ENCODE peak calls at places on chromosomes 2 and 18, in eight cellular contexts. One of them, this sample, is unnamed.

GRCh38 chr2:7639476-7639875 is 722.3 kb downstream of the RNF144A start:
- DNase-seq in neural progenitor cell: no peak
- DNase-seq in cardiac muscle cell: no peak
- DNase-seq in heart right ventricle: no peak
- DNase-seq in astrocyte: no peak
- DNase-seq in adrenal gland: no peak
- DNase-seq in A673: no peak
- DNase-seq in pancreas: no peak
- DNase-seq in this sample: no peak

GRCh38 chr18:56161604-56162003 is 476.8 kb downstream of the TXNL1 start:
- DNase-seq in astrocyte: no peak
- DNase-seq in A673: no peak
- DNase-seq in cardiac muscle cell: no peak
- DNase-seq in neural progenitor cell: no peak
- DNase-seq in adrenal gland: no peak
- DNase-seq in pancreas: no peak
- DNase-seq in heart right ventricle: no peak
- DNase-seq in this sample: no peak

GRCh38 chr2:240131941-240132650 is 4.0 kb downstream of the COPS9 start:
- DNase-seq in adrenal gland: peak; percentile 9
- DNase-seq in heart right ventricle: no peak
- DNase-seq in astrocyte: no peak
- DNase-seq in pancreas: peak; percentile 39
- DNase-seq in A673: no peak
- DNase-seq in cardiac muscle cell: no peak
- DNase-seq in neural progenitor cell: peak; percentile 33
- DNase-seq in this sample: no peak

GRCh38 chr18:48045744-48046143 is 115.3 kb upstream of the SMAD2 start:
- DNase-seq in heart right ventricle: no peak
- DNase-seq in cardiac muscle cell: no peak
- DNase-seq in neural progenitor cell: no peak
- DNase-seq in astrocyte: no peak
- DNase-seq in adrenal gland: no peak
- DNase-seq in A673: no peak
- DNase-seq in pancreas: peak; percentile 15
- DNase-seq in this sample: no peak

GRCh38 chr2:160315337-160315736 is 115.3 kb upstream of the ITGB6 start:
- DNase-seq in astrocyte: peak; percentile 48
- DNase-seq in heart right ventricle: no peak
- DNase-seq in cardiac muscle cell: no peak
- DNase-seq in neural progenitor cell: no peak
- DNase-seq in A673: no peak
- DNase-seq in pancreas: no peak
- DNase-seq in adrenal gland: no peak
- DNase-seq in this sample: no peak

GRCh38 chr18:50986360-50987087 is 18.7 kb downstream of the ELAC1 start:
- DNase-seq in adrenal gland: no peak
- DNase-seq in A673: no peak
- DNase-seq in heart right ventricle: no peak
- DNase-seq in neural progenitor cell: no peak
- DNase-seq in astrocyte: peak; percentile 63
- DNase-seq in pancreas: no peak
- DNase-seq in cardiac muscle cell: no peak
- DNase-seq in this sample: no peak

GRCh38 chr2:207616185-207616584 is 9.0 kb downstream of the METTL21A start:
- DNase-seq in neural progenitor cell: no peak
- DNase-seq in A673: no peak
- DNase-seq in heart right ventricle: no peak
- DNase-seq in adrenal gland: no peak
- DNase-seq in pancreas: no peak
- DNase-seq in cardiac muscle cell: no peak
- DNase-seq in astrocyte: peak; percentile 53
- DNase-seq in this sample: no peak

GRCh38 chr2:236997086-236997485 is 88.6 kb upstream of the COPS8 start:
- DNase-seq in neural progenitor cell: no peak
- DNase-seq in A673: no peak
- DNase-seq in adrenal gland: no peak
- DNase-seq in cardiac muscle cell: peak; percentile 40
- DNase-seq in astrocyte: peak; percentile 57
- DNase-seq in heart right ventricle: no peak
- DNase-seq in pancreas: no peak
- DNase-seq in this sample: no peak

GRCh38 chr2:240728827-240729226 is 37.2 kb downstream of the AQP12A start:
- DNase-seq in cardiac muscle cell: no peak
- DNase-seq in neural progenitor cell: no peak
- DNase-seq in A673: no peak
- DNase-seq in astrocyte: no peak
- DNase-seq in pancreas: no peak
- DNase-seq in adrenal gland: no peak
- DNase-seq in heart right ventricle: no peak
- DNase-seq in this sample: no peak

GRCh38 chr2:100984892-100985307 is 17.2 kb upstream of the RPL31 start:
- DNase-seq in astrocyte: peak; percentile 36
- DNase-seq in adrenal gland: peak; percentile 75
- DNase-seq in neural progenitor cell: peak; percentile 85
- DNase-seq in cardiac muscle cell: peak; percentile 83
- DNase-seq in A673: peak; percentile 79
- DNase-seq in pancreas: peak; percentile 90
- DNase-seq in heart right ventricle: peak; percentile 79
- DNase-seq in this sample: no peak

GRCh38 chr2:8416836-8417832 is 264.7 kb upstream of the ID2 start:
- DNase-seq in neural progenitor cell: no peak
- DNase-seq in adrenal gland: no peak
- DNase-seq in pancreas: no peak
- DNase-seq in astrocyte: no peak
- DNase-seq in heart right ventricle: no peak
- DNase-seq in cardiac muscle cell: no peak
- DNase-seq in A673: no peak
- DNase-seq in this sample: no peak

DNA sequence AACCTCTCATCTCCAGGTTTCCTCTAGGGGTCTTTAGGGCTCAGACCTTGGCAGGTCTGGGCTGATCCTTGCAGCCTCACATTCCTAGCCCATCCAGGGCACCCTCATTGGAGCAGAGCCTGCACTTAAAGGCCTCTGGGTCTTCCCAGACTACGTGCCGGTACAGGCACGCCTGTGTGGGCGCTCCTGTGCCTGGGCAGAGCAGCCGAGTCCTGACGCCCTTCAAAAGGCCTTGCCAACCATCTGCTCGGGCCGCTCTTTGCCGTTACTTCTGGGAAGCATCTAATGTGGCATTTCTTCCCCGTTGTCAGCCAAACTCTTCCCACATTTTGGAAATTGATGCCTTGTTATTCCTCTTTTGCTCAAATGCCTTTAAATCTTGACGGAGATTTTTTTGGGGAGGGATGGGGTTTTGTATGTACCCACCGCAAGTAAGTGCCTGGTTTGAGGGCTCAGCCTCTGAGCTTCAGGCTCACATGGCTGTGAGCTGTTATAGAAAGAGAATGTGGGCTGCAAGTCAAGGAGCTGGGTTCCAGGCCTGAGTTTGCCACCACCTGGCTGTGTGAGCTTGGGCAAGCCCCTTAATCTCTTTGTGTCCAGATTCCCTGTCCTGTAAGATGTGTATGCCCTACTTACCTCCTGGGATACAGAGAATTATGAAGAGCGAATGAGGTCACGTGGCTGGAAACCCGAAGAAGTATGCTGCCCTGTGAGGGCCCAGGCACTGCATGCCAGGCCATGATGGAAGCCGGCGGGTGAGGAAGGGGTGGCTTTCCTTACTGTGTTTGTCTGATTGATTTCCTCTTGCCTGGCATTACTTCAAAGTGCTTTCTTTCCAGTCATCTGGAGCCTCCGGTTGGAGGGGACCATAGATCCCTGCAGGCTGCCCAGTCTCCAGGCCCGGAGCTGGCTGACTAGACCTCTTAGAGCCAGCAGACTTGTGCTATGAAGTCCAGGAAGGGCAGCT is 20.6 kb downstream of the EHD3 start:
- DNase-seq in adrenal gland: no peak
- DNase-seq in A673: no peak
- DNase-seq in heart right ventricle: no peak
- DNase-seq in astrocyte: no peak
- DNase-seq in cardiac muscle cell: no peak
- DNase-seq in pancreas: no peak
- DNase-seq in neural progenitor cell: no peak
- DNase-seq in this sample: no peak
- H3K4me3 ChIP-seq in adrenal gland: no peak overlapping the region
- H3K4me3 ChIP-seq in A673: no peak overlapping the region
- H3K4me3 ChIP-seq in heart right ventricle: no peak overlapping the region
- H3K4me3 ChIP-seq in astrocyte: no peak overlapping the region
- H3K4me3 ChIP-seq in cardiac muscle cell: no peak overlapping the region
- H3K4me3 ChIP-seq in pancreas: no peak overlapping the region
- H3K4me3 ChIP-seq in neural progenitor cell: no peak overlapping the region
- H3K4me3 ChIP-seq in this sample: no peak overlapping the region

GRCh38 chr2:2101924-2102323 is 229.2 kb downstream of the MYT1L start:
- DNase-seq in neural progenitor cell: peak; percentile 42
- DNase-seq in A673: peak; percentile 56
- DNase-seq in pancreas: no peak
- DNase-seq in heart right ventricle: no peak
- DNase-seq in astrocyte: no peak
- DNase-seq in cardiac muscle cell: no peak
- DNase-seq in adrenal gland: no peak
- DNase-seq in this sample: no peak
- TF ChIP-seq CTCF in neural progenitor cell: peak; percentile 60
- TF ChIP-seq CTCF in A673: peak; percentile 59
- TF ChIP-seq CTCF in pancreas: no peak
- TF ChIP-seq CTCF in heart right ventricle: no peak
- TF ChIP-seq CTCF in astrocyte: peak; percentile 39
- TF ChIP-seq CTCF in cardiac muscle cell: no peak
- TF ChIP-seq CTCF in adrenal gland: peak; percentile 18
- TF ChIP-seq CTCF in this sample: no peak

GRCh38 chr2:64325852-64326577 is 127.9 kb upstream of the LGALSL start:
- DNase-seq in heart right ventricle: no peak
- DNase-seq in cardiac muscle cell: no peak
- DNase-seq in astrocyte: no peak
- DNase-seq in A673: no peak
- DNase-seq in neural progenitor cell: no peak
- DNase-seq in adrenal gland: no peak
- DNase-seq in pancreas: no peak
- DNase-seq in this sample: no peak

GRCh38 chr2:64328415-64328722 is 125.6 kb upstream of the LGALSL start:
- DNase-seq in adrenal gland: no peak
- DNase-seq in cardiac muscle cell: peak; percentile 39
- DNase-seq in astrocyte: no peak
- DNase-seq in neural progenitor cell: no peak
- DNase-seq in pancreas: no peak
- DNase-seq in A673: no peak
- DNase-seq in heart right ventricle: no peak
- DNase-seq in this sample: no peak

GRCh38 chr2:64327129-64327509 is 126.8 kb upstream of the LGALSL start:
- DNase-seq in pancreas: no peak
- DNase-seq in neural progenitor cell: no peak
- DNase-seq in astrocyte: no peak
- DNase-seq in A673: no peak
- DNase-seq in cardiac muscle cell: no peak
- DNase-seq in adrenal gland: no peak
- DNase-seq in heart right ventricle: no peak
- DNase-seq in this sample: no peak

GRCh38 chr2:64326578-64327050 is 127.3 kb upstream of the LGALSL start:
- DNase-seq in heart right ventricle: no peak
- DNase-seq in cardiac muscle cell: no peak
- DNase-seq in adrenal gland: no peak
- DNase-seq in neural progenitor cell: no peak
- DNase-seq in pancreas: no peak
- DNase-seq in astrocyte: no peak
- DNase-seq in A673: no peak
- DNase-seq in this sample: no peak

DNA sequence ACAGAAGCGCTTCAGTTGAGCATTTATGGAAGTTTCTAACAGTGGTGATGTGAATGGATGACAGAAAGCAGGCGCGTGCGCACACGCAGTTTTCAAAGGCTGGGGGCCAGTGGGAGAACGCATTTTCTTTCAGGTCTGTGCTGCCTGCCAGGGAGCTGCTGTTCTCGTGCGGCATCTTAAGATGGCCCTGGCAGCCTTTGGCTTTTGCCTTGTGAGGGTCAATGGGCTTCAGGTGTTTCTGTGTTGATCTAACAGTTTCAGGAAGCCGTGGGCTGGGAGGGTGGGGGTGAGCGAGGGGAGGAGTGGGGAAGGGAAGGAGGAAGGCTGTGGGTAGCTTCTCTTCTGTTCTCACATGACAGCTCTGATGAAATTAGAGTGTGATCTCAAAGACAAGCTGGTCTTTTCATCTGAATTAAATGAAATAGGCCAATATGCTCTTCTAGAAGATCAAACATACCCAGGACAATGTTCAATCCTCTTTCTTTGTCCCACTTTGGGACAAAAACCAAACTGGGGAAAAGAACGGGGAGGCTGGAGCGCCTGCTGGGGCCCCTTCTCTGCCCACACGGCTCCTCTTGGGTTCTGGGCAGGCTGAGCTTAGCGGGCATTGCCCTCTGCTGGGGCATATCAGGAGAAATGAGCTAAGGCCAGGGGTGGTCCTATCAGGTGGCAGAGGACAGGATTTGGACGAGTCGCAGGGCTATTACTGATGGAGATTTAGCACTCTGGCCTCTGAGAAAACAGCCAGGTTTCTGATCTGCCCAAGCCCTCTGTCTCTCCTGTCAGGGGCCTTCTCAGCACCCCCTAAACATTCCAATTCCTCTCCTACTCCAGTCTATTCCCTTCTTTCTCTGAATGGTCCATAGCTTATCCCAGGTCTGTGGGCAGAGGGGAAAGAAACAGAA is 126.2 kb upstream of the LGALSL start:
- DNase-seq in heart right ventricle: peak; percentile 43
- DNase-seq in cardiac muscle cell: peak; percentile 20
- DNase-seq in astrocyte: peak; percentile 24
- DNase-seq in neural progenitor cell: peak; percentile 58
- DNase-seq in adrenal gland: no peak
- DNase-seq in pancreas: no peak
- DNase-seq in A673: peak; percentile 48
- DNase-seq in this sample: no peak
- H3K4me3 ChIP-seq in heart right ventricle: no peak overlapping the region
- H3K4me3 ChIP-seq in cardiac muscle cell: no peak overlapping the region
- H3K4me3 ChIP-seq in astrocyte: no peak overlapping the region
- H3K4me3 ChIP-seq in neural progenitor cell: no peak overlapping the region
- H3K4me3 ChIP-seq in adrenal gland: no peak overlapping the region
- H3K4me3 ChIP-seq in pancreas: no peak overlapping the region
- H3K4me3 ChIP-seq in A673: no peak overlapping the region
- H3K4me3 ChIP-seq in this sample: no peak overlapping the region

DNA sequence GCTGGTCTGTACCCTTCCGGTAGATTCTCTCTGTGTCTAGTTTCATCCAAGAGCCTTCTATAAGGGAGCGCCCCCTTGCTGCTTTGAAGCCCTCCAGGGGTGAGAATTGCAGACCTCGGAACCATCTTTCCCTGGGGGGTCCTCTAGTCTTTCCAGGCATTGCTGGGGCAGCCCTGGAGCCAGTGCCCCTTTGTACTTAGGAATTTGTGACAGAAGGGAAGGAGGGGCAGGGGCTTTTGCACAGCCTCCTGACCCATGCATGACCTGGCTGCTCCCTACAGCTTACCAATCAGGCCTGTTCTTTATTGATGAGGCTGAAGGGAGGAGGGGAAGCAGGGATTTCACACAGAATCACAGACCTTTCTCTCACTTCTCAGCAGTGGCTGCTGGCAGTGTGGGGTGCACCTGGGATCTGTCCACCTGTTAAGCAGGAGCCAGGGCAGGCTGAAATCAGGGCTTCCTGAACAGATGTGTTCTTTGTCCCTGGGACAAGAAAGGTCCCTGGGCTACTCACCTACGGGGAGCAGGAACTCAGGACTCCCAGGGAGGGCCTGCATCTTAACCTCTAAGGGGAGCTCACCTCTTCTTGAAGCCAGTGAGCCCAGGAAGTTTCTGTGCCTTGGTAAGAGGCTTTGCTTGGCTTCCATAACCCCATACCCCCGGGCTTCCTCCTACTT is 56.0 kb upstream of the MAPRE3 start:
- DNase-seq in A673: no peak
- DNase-seq in neural progenitor cell: peak; percentile 88
- DNase-seq in heart right ventricle: no peak
- DNase-seq in pancreas: no peak
- DNase-seq in astrocyte: no peak
- DNase-seq in cardiac muscle cell: peak; percentile 44
- DNase-seq in adrenal gland: no peak
- DNase-seq in this sample: no peak
- TF ChIP-seq CTCF in A673: no peak
- TF ChIP-seq CTCF in neural progenitor cell: peak; percentile 22
- TF ChIP-seq CTCF in heart right ventricle: no peak
- TF ChIP-seq CTCF in pancreas: no peak
- TF ChIP-seq CTCF in astrocyte: no peak
- TF ChIP-seq CTCF in cardiac muscle cell: no peak
- TF ChIP-seq CTCF in adrenal gland: no peak
- TF ChIP-seq CTCF in this sample: no peak